ENCODE peak calls at places on chromosomes 1 and 21, in four cellular contexts. H is mesenchymal stem cell, C is K562, Y is GM23248. K is an unnamed sample.

GRCh38 chr1:151993734-151994496 is at the start of gene S100A10:
- DNase-seq in H (peak; percentile 77), Y (peak; percentile 88), C (peak; percentile 30), K (peak; percentile 84)

GRCh38 chr1:226882631-226883409 is 12.4 kb downstream of the PSEN2 start:
- DNase-seq in C (no peak), Y (peak; percentile 45), H (peak; percentile 48), K (peak; percentile 6)

GRCh38 chr1:114780344-114781226 is at the start of gene SIKE1:
- DNase-seq in Y (peak; percentile 97), H (peak; percentile 97), C (peak; percentile 99), K (peak; percentile 95)

GRCh38 chr1:206579747-206580437 is 32.4 kb downstream of the EIF2D start:
- DNase-seq in C (peak; percentile 70), Y (peak; percentile 91), H (no peak), K (peak; percentile 62)

GRCh38 chr1:230067441-230067870 is 418 bp downstream of the GALNT2 start:
- DNase-seq in Y (peak; percentile 74), C (peak; percentile 61), H (peak; percentile 75), K (peak; percentile 37)

GRCh38 chr1:205532996-205533728 is 28.7 kb downstream of the CDK18 start:
- DNase-seq in C (no peak), H (no peak), Y (no peak), K (no peak)

GRCh38 chr1:232014941-232015340 is 388.4 kb downstream of the DISC1 start:
- DNase-seq in H (no peak), C (no peak), Y (no peak), K (no peak)

GRCh38 chr1:39890880-39891279 is 7.6 kb upstream of the TRIT1 start:
- DNase-seq in Y (no peak), H (no peak), C (no peak), K (no peak)

GRCh38 chr1:172185206-172185605 is 235.3 kb upstream of the C1orf105 start:
- DNase-seq in H (peak; percentile 15), C (no peak), Y (no peak), K (no peak)

GRCh38 chr21:29669416-29669815 is 270.4 kb downstream of the GRIK1 start:
- DNase-seq in H (no peak), Y (no peak), C (no peak), K (no peak)

GRCh38 chr1:49765034-49765433 is 258.7 kb downstream of the AGBL4 start:
- DNase-seq in H (no peak), Y (no peak), C (no peak), K (no peak)

GRCh38 chr21:26385721-26386120 is 187.4 kb downstream of the CYYR1 start:
- DNase-seq in Y (peak; percentile 76), H (peak; percentile 4), C (no peak), K (no peak)

DNA sequence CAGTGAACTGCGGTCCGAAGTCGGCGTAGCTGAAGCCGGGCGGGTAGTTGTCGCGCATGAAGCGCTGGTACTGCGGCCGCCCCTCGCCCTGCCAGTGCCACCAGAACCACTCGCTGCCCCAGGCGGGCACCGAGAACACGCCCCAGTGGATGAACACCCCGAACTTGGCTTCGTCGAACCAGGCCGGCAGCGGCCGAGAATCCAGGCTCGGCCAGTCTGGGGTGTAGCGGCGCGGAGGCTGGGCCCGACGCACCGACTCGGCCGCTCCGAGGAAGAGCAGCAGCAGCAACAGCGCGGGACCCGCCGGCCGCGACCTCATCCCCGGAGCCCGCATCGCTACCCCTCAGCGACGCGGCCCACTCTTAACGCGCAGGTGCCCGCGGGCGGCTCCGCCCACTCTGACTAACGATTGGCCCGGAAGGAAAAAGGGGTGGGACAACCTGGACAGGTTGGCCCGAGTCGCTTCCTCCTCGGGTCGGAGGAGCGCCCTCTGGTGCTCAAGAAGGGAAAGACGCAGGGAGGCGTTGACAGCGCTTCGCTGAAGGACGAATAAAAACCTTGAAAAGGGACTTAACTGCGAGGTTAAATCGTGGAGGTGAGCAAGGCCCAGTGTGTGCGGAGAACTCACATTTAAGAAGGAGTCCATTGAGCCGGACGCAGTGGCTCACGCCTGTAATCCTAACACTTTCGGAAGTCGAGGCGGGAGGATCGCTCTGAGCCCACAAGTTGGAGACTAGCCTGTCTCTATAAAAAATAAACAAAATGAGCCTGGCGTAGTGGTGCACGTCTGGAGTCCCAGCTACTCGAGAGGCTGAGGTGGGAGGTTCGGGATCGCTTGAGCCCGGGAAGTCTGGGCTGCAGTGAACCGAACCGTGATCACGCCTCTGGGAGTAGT is at the start of gene FUCA1:
- DNase-seq in H (peak; percentile 86), C (peak; percentile 98), Y (peak; percentile 91), K (peak; percentile 88)
- H3K9ac ChIP-seq in H (peak within 1 kb of the TSS; percentile 83), C (peak within 1 kb of the TSS; percentile 93), Y (peak within 1 kb of the TSS; percentile 52), K (peak within 1 kb of the TSS; percentile 59)

DNA sequence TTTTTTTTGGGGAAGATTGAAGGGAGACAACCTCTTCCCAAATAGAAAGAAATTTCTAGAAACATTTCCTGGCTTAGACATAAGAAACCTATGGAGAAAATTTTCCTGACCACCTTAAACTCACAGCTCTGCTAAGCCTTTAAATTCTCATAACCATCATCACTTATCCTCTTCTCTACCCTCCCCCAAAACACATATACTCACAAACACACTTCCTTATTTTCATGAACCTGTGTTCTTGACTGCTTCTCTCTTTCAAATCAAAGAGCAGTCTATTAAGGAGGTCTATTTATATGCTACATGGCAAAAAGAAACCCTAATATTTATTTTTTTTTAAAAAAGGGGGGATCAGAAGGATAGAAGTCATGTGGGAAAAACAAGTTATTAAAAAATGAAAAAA is 12.9 kb upstream of the RGS2 start:
- DNase-seq in H (no peak), C (no peak), Y (no peak), K (no peak)
- H3K9ac ChIP-seq in H (no peak overlapping the region), C (no peak overlapping the region), Y (no peak overlapping the region), K (no peak overlapping the region)

GRCh38 chr1:188065917-188066316 is 1237.2 kb downstream of the PLA2G4A start:
- DNase-seq in H (no peak), C (no peak), Y (no peak), K (no peak)

DNA sequence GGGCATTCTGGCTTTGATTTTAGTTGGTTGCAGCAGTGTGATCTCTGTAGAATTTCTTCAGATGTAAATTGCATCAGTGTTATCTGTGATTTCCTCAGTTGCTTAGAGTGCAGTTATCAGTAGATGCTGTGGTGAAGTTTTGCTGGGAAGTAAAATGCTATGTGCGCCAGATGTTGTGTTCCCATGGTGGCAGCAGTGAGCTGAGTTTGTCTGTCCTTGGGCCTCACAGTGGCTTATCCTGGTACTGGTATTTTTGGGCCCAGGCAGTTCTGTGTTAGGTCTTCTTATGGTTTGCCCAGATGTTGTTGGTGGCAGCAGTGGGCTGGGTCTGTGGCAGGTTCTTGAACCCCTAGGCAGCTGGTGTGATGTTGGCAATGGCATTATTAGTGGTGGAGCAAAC is 1242.1 kb downstream of the PLA2G4A start:
- DNase-seq in Y (peak; percentile 1), H (no peak), C (no peak), K (no peak)
- H3K9ac ChIP-seq in Y (no peak overlapping the region), H (no peak overlapping the region), C (no peak overlapping the region), K (no peak overlapping the region)

GRCh38 chr1:16206547-16207317 is 5.7 kb downstream of the ARHGEF19 start:
- DNase-seq in Y (peak; percentile 100), H (peak; percentile 99), C (peak; percentile 100), K (peak; percentile 98)
- H3K9ac ChIP-seq in Y (peak overlapping the region; percentile 87), H (peak overlapping the region; percentile 87), C (peak overlapping the region; percentile 97), K (peak overlapping the region; percentile 63)

DNA sequence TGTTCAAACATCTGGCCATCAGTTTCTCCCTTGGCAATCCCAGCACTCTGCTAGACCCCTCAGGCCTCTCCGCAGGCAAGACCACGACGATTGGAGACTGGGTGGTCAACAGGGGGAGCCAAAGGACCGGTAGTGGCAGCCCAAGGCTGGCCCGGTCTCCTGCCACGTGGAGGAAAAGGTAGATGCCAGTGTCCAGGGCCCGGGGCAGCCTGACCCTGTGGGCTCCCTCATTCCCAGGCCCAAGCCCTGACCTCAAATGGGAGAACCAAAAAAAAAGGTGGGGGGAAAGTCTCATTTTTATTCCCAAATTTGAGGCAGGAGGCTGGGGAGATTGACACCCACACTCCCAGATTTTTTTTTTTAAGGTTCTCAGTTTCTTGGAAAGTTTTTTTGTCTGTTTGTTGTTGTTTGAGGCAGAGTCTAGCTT is 24.8 kb downstream of the S100A6 start:
- DNase-seq in Y (peak; percentile 88), H (peak; percentile 79), C (peak; percentile 85), K (peak; percentile 78)
- H3K9ac ChIP-seq in Y (peak overlapping the region; percentile 67), H (peak overlapping the region; percentile 69), C (no peak overlapping the region), K (no peak overlapping the region)

GRCh38 chr1:153677718-153678518 is 570 bp upstream of the NPR1 start:
- DNase-seq in Y (peak; percentile 69), H (peak; percentile 51), C (peak; percentile 72), K (peak; percentile 54)

GRCh38 chr1:153682730-153683129 is 4.2 kb downstream of the NPR1 start:
- DNase-seq in Y (no peak), C (no peak), H (no peak), K (no peak)

GRCh38 chr1:153678519-153679336 is at the start of gene NPR1:
- DNase-seq in Y (peak; percentile 74), H (peak; percentile 46), C (no peak), K (no peak)

GRCh38 chr1:153679337-153680119 is 1.0 kb downstream of the NPR1 start:
- DNase-seq in H (peak; percentile 27), Y (peak; percentile 52), C (no peak), K (no peak)

GRCh38 chr1:153680120-153680403 is 1.6 kb downstream of the NPR1 start:
- DNase-seq in C (no peak), H (no peak), Y (no peak), K (no peak)
- H3K9ac ChIP-seq in C (no peak overlapping the region), H (peak overlapping the region; percentile 76), Y (no peak overlapping the region), K (no peak overlapping the region)

GRCh38 chr1:54488831-54489626 is 59.0 kb upstream of the ACOT11 start:
- DNase-seq in Y (peak; percentile 86), C (peak; percentile 90), H (peak; percentile 77), K (peak; percentile 77)

GRCh38 chr1:54488065-54488750 is 59.8 kb upstream of the ACOT11 start:
- DNase-seq in H (peak; percentile 91), Y (peak; percentile 95), C (peak; percentile 98), K (peak; percentile 86)

GRCh38 chr1:54487571-54488050 is 60.4 kb upstream of the ACOT11 start:
- DNase-seq in Y (peak; percentile 60), C (no peak), H (no peak), K (no peak)

GRCh38 chr1:54489627-54490240 is 58.3 kb upstream of the ACOT11 start:
- DNase-seq in Y (no peak), C (no peak), H (no peak), K (no peak)

GRCh38 chr1:54490361-54491248 is 57.4 kb upstream of the ACOT11 start:
- DNase-seq in C (no peak), Y (peak; percentile 32), H (no peak), K (peak; percentile 75)
- H3K9ac ChIP-seq in C (peak overlapping the region; percentile 24), Y (no peak overlapping the region), H (no peak overlapping the region), K (peak overlapping the region; percentile 16)

DNA sequence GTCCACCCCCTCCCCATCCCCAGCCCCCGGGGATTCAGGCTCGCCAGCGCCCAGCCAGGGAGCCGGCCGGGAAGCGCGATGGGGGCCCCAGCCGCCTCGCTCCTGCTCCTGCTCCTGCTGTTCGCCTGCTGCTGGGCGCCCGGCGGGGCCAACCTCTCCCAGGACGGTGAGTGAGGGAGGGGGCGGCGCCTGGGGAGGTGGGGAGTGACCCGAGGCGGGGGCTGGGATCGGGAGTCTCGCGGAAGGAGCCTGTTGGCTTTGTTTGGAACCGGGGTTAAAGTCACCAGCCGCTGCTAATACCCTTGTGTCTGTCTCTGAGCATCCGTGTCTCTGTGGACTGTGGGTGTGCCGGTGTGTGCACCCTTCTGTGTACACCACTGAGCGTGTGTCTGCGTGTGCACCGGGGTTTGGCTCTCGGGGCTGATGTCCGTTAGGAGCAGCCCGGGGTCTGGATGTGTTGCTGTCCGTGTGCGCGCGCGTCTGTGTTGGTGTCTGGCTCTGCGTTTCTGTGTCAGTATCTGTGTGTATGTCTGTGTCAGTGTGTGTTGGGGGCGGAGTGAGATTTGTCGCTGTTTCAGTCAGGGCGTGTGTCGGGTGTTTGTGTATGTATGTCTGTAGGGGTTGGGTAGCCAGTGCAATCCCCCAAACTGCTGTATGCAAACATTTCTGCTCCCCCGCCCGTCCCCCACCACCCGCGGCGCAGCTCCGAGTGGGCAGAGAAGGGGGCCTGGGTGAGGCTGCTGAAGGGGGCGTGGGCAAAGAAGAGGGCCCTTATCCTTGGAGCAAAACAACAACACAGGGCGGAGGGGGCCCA is 480 bp downstream of the CADM3 start:
- DNase-seq in Y (no peak), H (no peak), C (no peak), K (no peak)
- H3K9ac ChIP-seq in Y (no peak overlapping the region), H (no peak overlapping the region), C (no peak overlapping the region), K (no peak overlapping the region)

GRCh38 chr1:160401487-160401805 is 1.1 kb downstream of the VANGL2 start:
- DNase-seq in C (no peak), Y (no peak), H (no peak), K (no peak)
- H3K9ac ChIP-seq in C (no peak overlapping the region), Y (no peak overlapping the region), H (no peak overlapping the region), K (peak overlapping the region; percentile 83)